ENCODE peak calls at places on chromosomes 13 and 19, in five cellular contexts. One of them, this sample, is unnamed.

GRCh38 chr19:18416778-18417249 is 2.4 kb upstream of the SSBP4 start:
- DNase-seq in amniotic epithelial cell: peak
- DNase-seq in GM23338: peak
- DNase-seq in COR-L47: peak
- DNase-seq in NCI-H2029: peak
- DNase-seq in this sample: no peak

GRCh38 chr13:110590577-110590976 is 24.8 kb upstream of the NAXD start:
- DNase-seq in NCI-H2029: no peak
- DNase-seq in GM23338: no peak
- DNase-seq in COR-L47: no peak
- DNase-seq in amniotic epithelial cell: no peak
- DNase-seq in this sample: no peak

GRCh38 chr19:14113762-14114414 is 3.7 kb downstream of the PRKACA start:
- DNase-seq in COR-L47: no peak
- DNase-seq in NCI-H2029: peak
- DNase-seq in GM23338: peak
- DNase-seq in amniotic epithelial cell: no peak
- DNase-seq in this sample: no peak

GRCh38 chr19:1495799-1496713 is 5.1 kb downstream of the REEP6 start:
- DNase-seq in amniotic epithelial cell: no peak
- DNase-seq in GM23338: no peak
- DNase-seq in NCI-H2029: no peak
- DNase-seq in COR-L47: no peak
- DNase-seq in this sample: no peak

GRCh38 chr19:4014541-4015491 is 7.3 kb downstream of the PIAS4 start:
- DNase-seq in NCI-H2029: no peak
- DNase-seq in GM23338: peak
- DNase-seq in amniotic epithelial cell: no peak
- DNase-seq in COR-L47: no peak
- DNase-seq in this sample: no peak

GRCh38 chr13:50801087-50801931 is 42.2 kb downstream of the DLEU7 start:
- DNase-seq in amniotic epithelial cell: peak
- DNase-seq in GM23338: peak
- DNase-seq in NCI-H2029: peak
- DNase-seq in COR-L47: peak
- DNase-seq in this sample: peak

GRCh38 chr13:40189426-40189825 is 477.0 kb downstream of the FOXO1 start:
- DNase-seq in NCI-H2029: no peak
- DNase-seq in GM23338: no peak
- DNase-seq in COR-L47: no peak
- DNase-seq in amniotic epithelial cell: no peak
- DNase-seq in this sample: no peak

GRCh38 chr13:91031508-91031907 is 316.0 kb upstream of the MIR17HG start:
- DNase-seq in GM23338: peak
- DNase-seq in COR-L47: no peak
- DNase-seq in amniotic epithelial cell: no peak
- DNase-seq in NCI-H2029: no peak
- DNase-seq in this sample: no peak

GRCh38 chr19:51251453-51251790 is 542 bp downstream of the SIGLECL1 start:
- DNase-seq in amniotic epithelial cell: no peak
- DNase-seq in GM23338: no peak
- DNase-seq in COR-L47: no peak
- DNase-seq in NCI-H2029: no peak
- DNase-seq in this sample: no peak

GRCh38 chr19:41306394-41306793 is 3.6 kb upstream of the CCDC97 start:
- DNase-seq in NCI-H2029: no peak
- DNase-seq in GM23338: no peak
- DNase-seq in COR-L47: no peak
- DNase-seq in amniotic epithelial cell: no peak
- DNase-seq in this sample: no peak

GRCh38 chr13:50893211-50893852 is 16.3 kb upstream of the RNASEH2B start:
- DNase-seq in COR-L47: no peak
- DNase-seq in amniotic epithelial cell: peak
- DNase-seq in GM23338: peak
- DNase-seq in NCI-H2029: no peak
- DNase-seq in this sample: no peak

GRCh38 chr19:30091856-30092255 is 149.8 kb downstream of the URI1 start:
- DNase-seq in GM23338: no peak
- DNase-seq in amniotic epithelial cell: no peak
- DNase-seq in NCI-H2029: no peak
- DNase-seq in COR-L47: no peak
- DNase-seq in this sample: no peak

GRCh38 chr13:66154981-66155380 is 1075.2 kb downstream of the PCDH9 start:
- DNase-seq in NCI-H2029: no peak
- DNase-seq in COR-L47: no peak
- DNase-seq in GM23338: no peak
- DNase-seq in amniotic epithelial cell: no peak
- DNase-seq in this sample: no peak

GRCh38 chr13:22061806-22062391 is 391.0 kb downstream of the FGF9 start:
- DNase-seq in NCI-H2029: no peak
- DNase-seq in GM23338: no peak
- DNase-seq in amniotic epithelial cell: no peak
- DNase-seq in COR-L47: no peak
- DNase-seq in this sample: no peak

GRCh38 chr13:96844195-96844594 is 150.1 kb downstream of the OXGR1 start:
- DNase-seq in GM23338: no peak
- DNase-seq in amniotic epithelial cell: no peak
- DNase-seq in COR-L47: peak
- DNase-seq in NCI-H2029: no peak
- DNase-seq in this sample: no peak

GRCh38 chr19:35641515-35642151 is at the start of gene ETV2:
- DNase-seq in NCI-H2029: no peak
- DNase-seq in COR-L47: no peak
- DNase-seq in amniotic epithelial cell: peak
- DNase-seq in GM23338: peak
- DNase-seq in this sample: no peak

GRCh38 chr19:5457709-5458108 is 2.5 kb downstream of the ZNRF4 start:
- DNase-seq in NCI-H2029: no peak
- DNase-seq in GM23338: no peak
- DNase-seq in COR-L47: no peak
- DNase-seq in amniotic epithelial cell: no peak
- DNase-seq in this sample: no peak

GRCh38 chr13:109844396-109844795 is 58.0 kb upstream of the IRS2 start:
- DNase-seq in GM23338: peak
- DNase-seq in NCI-H2029: peak
- DNase-seq in COR-L47: no peak
- DNase-seq in amniotic epithelial cell: peak
- DNase-seq in this sample: peak

GRCh38 chr19:574658-575526 is 2.5 kb downstream of the BSG start:
- DNase-seq in COR-L47: no peak
- DNase-seq in GM23338: peak
- DNase-seq in NCI-H2029: no peak
- DNase-seq in amniotic epithelial cell: peak
- DNase-seq in this sample: no peak

GRCh38 chr19:4557186-4557970 is 2.1 kb downstream of the SEMA6B start:
- DNase-seq in amniotic epithelial cell: no peak
- DNase-seq in COR-L47: no peak
- DNase-seq in GM23338: peak
- DNase-seq in NCI-H2029: no peak
- DNase-seq in this sample: no peak

GRCh38 chr19:10510301-10510802 is 6.9 kb downstream of the S1PR5 start:
- DNase-seq in amniotic epithelial cell: peak
- DNase-seq in NCI-H2029: no peak
- DNase-seq in COR-L47: no peak
- DNase-seq in GM23338: peak
- DNase-seq in this sample: no peak